ENCODE peak calls at places on chromosomes 5 and 9, in ten cellular contexts. P, I, Y, M, S, W, Z, G, T and Q are unnamed samples.

GRCh38 chr9:136923881-136924280 is 20.7 kb downstream of the FBXW5 start:
- DNase-seq in Y (no peak), T (no peak), W (no peak), G (no peak), S (peak; percentile 38), I (no peak), P (no peak), Z (no peak), M (no peak), Q (no peak)

GRCh38 chr9:99801775-99802174 is 19.9 kb upstream of the NR4A3 start:
- DNase-seq in I (no peak), W (no peak), Z (no peak), T (no peak), Y (no peak), M (no peak), S (no peak), P (no peak), G (no peak), Q (no peak)

GRCh38 chr5:140321796-140322195 is 18.9 kb upstream of the PFDN1 start:
- DNase-seq in S (peak; percentile 78), P (no peak), Y (peak; percentile 70), T (no peak), W (peak; percentile 81), M (peak; percentile 36), Z (no peak), G (peak; percentile 86), I (no peak), Q (peak; percentile 81)

GRCh38 chr9:136494531-136495215 is 11.8 kb upstream of the SEC16A start:
- DNase-seq in S (no peak), I (no peak), Y (no peak), T (no peak), M (no peak), G (no peak), Z (no peak), W (no peak), P (no peak), Q (no peak)

GRCh38 chr5:75600535-75600934 is 10.7 kb upstream of the ANKDD1B start:
- DNase-seq in Y (no peak), M (no peak), P (no peak), W (no peak), T (no peak), Z (no peak), G (no peak), I (no peak), S (no peak), Q (no peak)

GRCh38 chr5:8954801-8955200 is 591.1 kb downstream of the SEMA5A start:
- DNase-seq in I (no peak), Z (no peak), W (no peak), Y (no peak), T (no peak), S (no peak), G (no peak), P (no peak), M (no peak), Q (no peak)

GRCh38 chr5:9545959-9546851 is at the start of gene SEMA5A:
- DNase-seq in T (no peak), P (no peak), G (peak; percentile 79), M (peak; percentile 86), S (peak; percentile 81), I (peak; percentile 59), W (peak; percentile 87), Z (peak; percentile 66), Y (peak; percentile 86), Q (peak; percentile 69)

GRCh38 chr5:160929343-160929742 is 77.3 kb upstream of the ATP10B start:
- DNase-seq in S (no peak), P (no peak), T (no peak), Z (no peak), G (no peak), Y (no peak), W (no peak), M (peak; percentile 76), I (no peak), Q (no peak)

GRCh38 chr5:82911902-82912301 is 165.3 kb downstream of the TMEM167A start:
- DNase-seq in I (no peak), Y (peak; percentile 27), T (no peak), M (no peak), G (no peak), S (no peak), P (no peak), Z (no peak), W (no peak), Q (no peak)

GRCh38 chr5:169356181-169356580 is 55.2 kb upstream of the SLIT3 start:
- DNase-seq in M (no peak), W (no peak), S (no peak), G (no peak), Y (no peak), P (no peak), I (no peak), Z (no peak), T (no peak), Q (no peak)
- H3K4me1 ChIP-seq in M (no peaks in the 10 kb centered on the region), W (peaks cover 1% of the 10 kb centered on the region), S (no peaks in the 10 kb centered on the region), G (no peaks in the 10 kb centered on the region), Y (no peaks in the 10 kb centered on the region), P (peaks cover 46% of the 10 kb centered on the region), I (no peaks in the 10 kb centered on the region), Z (no peaks in the 10 kb centered on the region), T (peaks cover 22% of the 10 kb centered on the region), Q (no peaks in the 10 kb centered on the region)

GRCh38 chr5:91000743-91001142 is 382.4 kb downstream of the ARRDC3 start:
- DNase-seq in M (no peak), I (no peak), P (no peak), W (no peak), S (no peak), T (no peak), G (no peak), Z (no peak), Y (no peak), Q (no peak)
- TF ChIP-seq POLR2A in M (no peak), I (no peak), P (no peak), W (no peak), S (no peak), T (no peak), G (no peak), Z (no peak), Y (no peak), Q (no peak)

GRCh38 chr9:77710965-77711657 is 63.0 kb upstream of the GNA14 start:
- DNase-seq in T (no peak), W (no peak), Y (no peak), Z (no peak), I (no peak), G (no peak), M (no peak), S (no peak), P (no peak), Q (no peak)

GRCh38 chr9:77708416-77708815 is 60.3 kb upstream of the GNA14 start:
- DNase-seq in T (no peak), G (no peak), Z (peak; percentile 79), Y (no peak), I (no peak), S (no peak), M (no peak), W (no peak), P (no peak), Q (no peak)

GRCh38 chr9:77714077-77714549 is 66.0 kb upstream of the GNA14 start:
- DNase-seq in Y (no peak), M (no peak), S (no peak), W (no peak), Z (peak; percentile 38), T (peak; percentile 62), P (no peak), G (no peak), I (no peak), Q (no peak)

GRCh38 chr9:77710276-77710675 is 62.2 kb upstream of the GNA14 start:
- DNase-seq in W (no peak), S (no peak), Z (no peak), P (no peak), T (no peak), Y (no peak), I (no peak), G (no peak), M (no peak), Q (no peak)

GRCh38 chr9:77712533-77713130 is 64.5 kb upstream of the GNA14 start:
- DNase-seq in Z (peak; percentile 90), T (peak; percentile 81), P (peak; percentile 17), I (no peak), W (no peak), G (no peak), S (no peak), Y (no peak), M (no peak), Q (no peak)
- H3K4me1 ChIP-seq in Z (peaks cover 23% of the 10 kb centered on the region), T (peaks cover 69% of the 10 kb centered on the region), P (peaks cover 27% of the 10 kb centered on the region), I (no peaks in the 10 kb centered on the region), W (peaks cover 29% of the 10 kb centered on the region), G (peaks cover 16% of the 10 kb centered on the region), S (no peaks in the 10 kb centered on the region), Y (no peaks in the 10 kb centered on the region), M (peaks cover 4% of the 10 kb centered on the region), Q (no peaks in the 10 kb centered on the region)

DNA sequence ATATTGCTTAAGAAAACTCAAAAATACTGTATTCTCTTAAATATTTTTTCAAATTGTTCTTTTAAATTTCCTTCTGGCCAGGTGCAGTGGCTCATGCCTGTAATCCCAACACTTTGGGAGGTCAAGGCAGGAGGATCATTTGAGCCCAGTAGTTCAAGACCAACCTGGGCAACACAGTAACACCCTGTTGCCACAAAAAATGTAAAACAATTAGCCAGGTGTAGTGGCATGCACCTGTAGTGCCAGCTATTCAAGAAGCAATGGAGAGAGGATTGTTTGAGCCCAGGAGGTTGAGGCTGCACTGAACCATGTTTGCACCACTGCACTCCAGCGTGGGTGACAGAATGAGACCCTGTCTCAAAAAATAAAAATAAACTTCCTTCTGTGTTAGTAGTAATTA is 94.3 kb downstream of the STRBP start:
- DNase-seq in Y (no peak), W (no peak), P (no peak), M (no peak), Z (no peak), I (no peak), T (no peak), G (no peak), S (no peak), Q (no peak)
- TF ChIP-seq POLR2A in Y (no peak), W (no peak), P (no peak), M (no peak), Z (no peak), I (no peak), T (no peak), G (no peak), S (no peak), Q (no peak)

GRCh38 chr5:172412724-172413260 is 41.5 kb downstream of the SH3PXD2B start:
- DNase-seq in W (peak; percentile 96), T (peak; percentile 71), Z (peak; percentile 95), P (no peak), I (peak; percentile 92), S (peak; percentile 86), Y (peak; percentile 92), M (peak; percentile 68), G (peak; percentile 81), Q (peak; percentile 78)

GRCh38 chr5:172413601-172414000 is 40.7 kb downstream of the SH3PXD2B start:
- DNase-seq in T (no peak), Z (no peak), I (no peak), S (no peak), Y (no peak), W (no peak), P (no peak), G (no peak), M (no peak), Q (no peak)

GRCh38 chr5:172410839-172411238 is 43.5 kb downstream of the SH3PXD2B start:
- DNase-seq in M (no peak), P (no peak), Z (peak; percentile 52), T (no peak), W (no peak), S (no peak), G (no peak), I (no peak), Y (no peak), Q (no peak)

GRCh38 chr5:172410160-172410559 is 44.2 kb downstream of the SH3PXD2B start:
- DNase-seq in P (no peak), S (peak; percentile 16), W (no peak), Z (peak; percentile 87), T (no peak), I (no peak), G (no peak), M (no peak), Y (no peak), Q (no peak)

GRCh38 chr5:172411423-172412111 is 42.8 kb downstream of the SH3PXD2B start:
- DNase-seq in M (peak; percentile 33), W (no peak), I (no peak), Z (peak; percentile 48), S (peak; percentile 25), G (no peak), T (no peak), P (no peak), Y (no peak), Q (peak; percentile 63)
- H3K4me1 ChIP-seq in M (peaks cover 57% of the 10 kb centered on the region), W (peaks cover 71% of the 10 kb centered on the region), I (peaks cover 32% of the 10 kb centered on the region), Z (peaks cover 31% of the 10 kb centered on the region), S (peaks cover 29% of the 10 kb centered on the region), G (peaks cover 51% of the 10 kb centered on the region), T (peaks cover 24% of the 10 kb centered on the region), P (peaks cover 38% of the 10 kb centered on the region), Y (peaks cover 15% of the 10 kb centered on the region), Q (peaks cover 48% of the 10 kb centered on the region)